ENCODE peak calls at places on chromosomes 5 and 9, in seven cellular contexts. S, N, X, E, V, R and J are unnamed samples.

GRCh38 chr5:67102708-67103107 is 93.9 kb downstream of the CD180 start:
- DNase-seq in X (no peak), N (no peak), R (no peak), S (no peak), V (no peak), E (no peak), J (no peak)

GRCh38 chr9:26086396-26086795 is 408.2 kb upstream of the TUSC1 start:
- DNase-seq in V (no peak), R (no peak), X (no peak), N (no peak), E (no peak), S (no peak), J (no peak)

GRCh38 chr5:132670218-132670617 is 3.6 kb upstream of the IL4 start:
- DNase-seq in V (no peak), X (no peak), E (no peak), S (no peak), N (no peak), R (no peak), J (no peak)

GRCh38 chr5:57442080-57442839 is 40.4 kb downstream of the ACTBL2 start:
- DNase-seq in S (no peak), X (no peak), N (peak), V (no peak), R (no peak), E (no peak), J (no peak)

GRCh38 chr9:85319946-85320345 is 421.8 kb downstream of the AGTPBP1 start:
- DNase-seq in R (no peak), V (no peak), E (no peak), S (no peak), N (no peak), X (no peak), J (no peak)

GRCh38 chr5:141003791-141004601 is 37.7 kb downstream of the PCDHAC2 start:
- DNase-seq in V (peak), N (peak), R (peak), S (no peak), X (peak), E (peak), J (peak)

GRCh38 chr9:31137850-31138160 is 1246.6 kb upstream of the ACO1 start:
- DNase-seq in X (no peak), S (no peak), E (no peak), V (no peak), N (no peak), R (no peak), J (no peak)

GRCh38 chr5:173327084-173327947 is 898 bp downstream of the STC2 start:
- DNase-seq in V (no peak), R (peak), N (peak), X (peak), S (no peak), E (no peak), J (peak)

GRCh38 chr5:980001-980588 is 28.5 kb upstream of the NKD2 start:
- DNase-seq in E (no peak), S (no peak), R (peak), X (no peak), V (no peak), N (peak), J (no peak)

GRCh38 chr5:173671121-173671949 is 54.9 kb upstream of the BOD1 start:
- DNase-seq in S (no peak), E (no peak), V (no peak), X (no peak), R (no peak), N (no peak), J (peak)

GRCh38 chr5:6427689-6428088 is 21.0 kb upstream of the UBE2QL1 start:
- DNase-seq in V (no peak), X (no peak), E (no peak), N (no peak), S (no peak), R (no peak), J (no peak)

GRCh38 chr5:124740055-124740454 is 6.4 kb downstream of the ZNF608 start:
- DNase-seq in R (no peak), S (no peak), E (no peak), V (no peak), X (no peak), N (no peak), J (no peak)

GRCh38 chr9:92295827-92296258 is 2.3 kb upstream of the IARS1 start:
- DNase-seq in R (no peak), E (no peak), N (no peak), V (no peak), S (no peak), X (no peak), J (peak)

GRCh38 chr5:126544087-126544740 is 50.8 kb downstream of the ALDH7A1 start:
- DNase-seq in E (peak), V (no peak), X (peak), N (peak), R (peak), S (peak), J (peak)
- TF ChIP-seq MAX in E (no peak), V (no peak), X (no peak), N (no peak), R (no peak), S (no peak), J (no peak)

GRCh38 chr5:148268556-148268955 is at the start of gene SPINK13:
- DNase-seq in N (peak), R (no peak), X (no peak), V (no peak), S (no peak), E (peak), J (peak)
- TF ChIP-seq MAX in N (no peak), R (no peak), X (no peak), V (no peak), S (no peak), E (no peak), J (no peak)

GRCh38 chr5:12399868-12400267 is 495.6 kb upstream of the CTNND2 start:
- DNase-seq in V (no peak), X (no peak), N (no peak), R (no peak), S (no peak), E (no peak), J (no peak)
- TF ChIP-seq MAX in V (no peak), X (no peak), N (no peak), R (no peak), S (no peak), E (no peak), J (no peak)

GRCh38 chr9:120345379-120345778 is 234.6 kb downstream of the CDK5RAP2 start:
- DNase-seq in R (no peak), S (no peak), V (no peak), X (no peak), E (no peak), N (no peak), J (no peak)

GRCh38 chr9:120348951-120349429 is 231.0 kb downstream of the CDK5RAP2 start:
- DNase-seq in R (peak), S (peak), E (peak), N (peak), V (peak), X (peak), J (peak)

GRCh38 chr9:120338340-120338739 is 241.6 kb downstream of the CDK5RAP2 start:
- DNase-seq in E (no peak), V (no peak), R (no peak), N (no peak), S (no peak), X (no peak), J (no peak)

GRCh38 chr9:120343416-120343815 is 236.6 kb downstream of the CDK5RAP2 start:
- DNase-seq in V (no peak), E (no peak), N (no peak), R (no peak), S (no peak), X (no peak), J (no peak)

GRCh38 chr9:120344230-120344629 is 235.7 kb downstream of the CDK5RAP2 start:
- DNase-seq in E (peak), X (peak), R (no peak), V (no peak), N (no peak), S (no peak), J (no peak)
- TF ChIP-seq MAX in E (no peak), X (no peak), R (no peak), V (no peak), N (no peak), S (no peak), J (no peak)

GRCh38 chr5:153957205-153957604 is 81.5 kb downstream of the FAM114A2 start:
- DNase-seq in R (no peak), V (no peak), X (no peak), E (no peak), N (no peak), S (no peak), J (no peak)

GRCh38 chr5:153965102-153965645 is 73.5 kb downstream of the FAM114A2 start:
- DNase-seq in E (peak), S (peak), R (peak), X (peak), N (peak), V (no peak), J (peak)

GRCh38 chr5:153960269-153961215 is 78.2 kb downstream of the FAM114A2 start:
- DNase-seq in N (no peak), S (no peak), X (no peak), V (no peak), R (no peak), E (no peak), J (peak)

GRCh38 chr5:153964201-153965101 is 74.3 kb downstream of the FAM114A2 start:
- DNase-seq in V (no peak), X (no peak), S (no peak), R (peak), N (no peak), E (no peak), J (no peak)

GRCh38 chr5:153959134-153959957 is 79.4 kb downstream of the FAM114A2 start:
- DNase-seq in N (no peak), S (peak), E (no peak), R (no peak), X (no peak), V (peak), J (no peak)
- TF ChIP-seq MAX in N (no peak), S (no peak), E (no peak), R (peak), X (no peak), V (peak), J (no peak)

GRCh38 chr9:96782241-96782640 is 4.4 kb upstream of the ZNF510 start:
- DNase-seq in X (no peak), V (no peak), R (no peak), S (no peak), E (no peak), N (no peak), J (no peak)
- TF ChIP-seq MAX in X (no peak), V (no peak), R (no peak), S (no peak), E (no peak), N (no peak), J (no peak)

GRCh38 chr5:135930029-135930948 is 24.5 kb downstream of the LECT2 start:
- DNase-seq in X (peak), R (peak), E (no peak), V (peak), S (peak), N (no peak), J (no peak)
- TF ChIP-seq MAX in X (peak), R (no peak), E (no peak), V (peak), S (no peak), N (no peak), J (no peak)

DNA sequence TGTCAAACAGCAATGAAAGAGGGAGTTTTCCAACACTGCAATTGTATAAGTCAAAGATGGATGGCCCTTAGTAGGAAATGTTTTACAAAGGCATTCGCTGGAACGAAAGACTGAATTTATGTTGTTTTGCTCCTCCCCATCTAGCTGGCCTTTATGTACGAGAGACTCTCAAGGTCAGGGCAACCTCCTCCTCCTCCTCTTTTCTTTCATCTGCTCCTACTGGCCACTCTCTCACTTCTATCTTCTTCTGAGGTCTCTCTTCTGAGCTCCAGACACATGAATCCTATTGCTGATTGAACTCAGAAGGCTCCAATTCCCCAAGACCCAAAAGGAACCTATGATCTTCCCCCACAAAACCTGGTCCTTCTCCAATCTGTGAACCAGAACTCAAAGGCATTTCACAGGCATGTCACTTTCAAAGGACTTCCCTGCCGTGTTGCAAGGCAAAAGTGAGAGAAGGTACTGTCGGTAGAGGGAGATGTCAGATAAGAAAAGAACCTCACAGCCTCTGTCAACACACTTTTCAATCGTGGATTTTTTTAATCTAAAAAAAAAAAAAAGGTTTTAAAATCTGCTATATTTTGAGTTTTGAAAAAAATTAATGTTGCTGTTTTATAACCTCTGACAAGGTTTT is 28.5 kb upstream of the PUM3 start:
- DNase-seq in X (no peak), V (no peak), S (no peak), E (peak), R (peak), N (no peak), J (peak)
- TF ChIP-seq MAX in X (no peak), V (no peak), S (no peak), E (no peak), R (no peak), N (no peak), J (no peak)

GRCh38 chr5:144691936-144692335 is 521.3 kb downstream of the KCTD16 start:
- DNase-seq in S (no peak), E (no peak), N (no peak), X (no peak), R (no peak), V (no peak), J (no peak)

GRCh38 chr5:144703776-144704175 is 533.1 kb downstream of the KCTD16 start:
- DNase-seq in S (no peak), N (no peak), E (no peak), V (no peak), X (no peak), R (no peak), J (no peak)

GRCh38 chr5:144698454-144698853 is 527.8 kb downstream of the KCTD16 start:
- DNase-seq in R (no peak), V (no peak), S (no peak), N (no peak), E (no peak), X (no peak), J (no peak)

DNA sequence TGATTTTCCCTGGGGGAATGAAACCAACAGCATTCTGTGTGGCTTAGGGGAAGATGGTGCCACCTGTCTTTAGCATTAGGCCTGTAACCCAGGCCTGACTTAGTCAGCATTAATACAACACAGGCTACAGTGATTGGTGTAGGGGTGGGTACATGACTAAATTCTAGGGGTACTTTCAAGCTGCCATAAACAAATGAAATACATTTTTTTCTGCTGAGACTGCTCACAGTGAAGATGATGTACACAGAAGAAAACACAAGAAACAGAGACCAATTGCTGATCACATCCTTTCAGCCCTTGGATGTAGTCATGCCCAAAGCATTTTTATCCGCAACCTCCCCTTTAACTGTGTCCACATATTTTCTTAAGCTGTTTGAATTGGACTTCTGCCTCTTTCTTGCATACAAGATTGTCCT is 527.2 kb downstream of the KCTD16 start:
- DNase-seq in V (no peak), R (no peak), S (no peak), E (no peak), N (peak), X (no peak), J (no peak)
- TF ChIP-seq MAX in V (no peak), R (no peak), S (no peak), E (no peak), N (no peak), X (no peak), J (no peak)